ENCODE peak calls at places on chromosomes 4 and X, in ten cellular contexts. One of them, this sample, is unnamed.

GRCh38 chrX:39759526-39760224 is 338.1 kb downstream of the BCOR start:
- DNase-seq in tibial nerve: peak
- DNase-seq in tibial artery: peak
- DNase-seq in suprapubic skin: no peak
- DNase-seq in SJSA1: peak
- DNase-seq in brain microvascular endothelial cell: peak
- DNase-seq in WERI-Rb-1: no peak
- DNase-seq in adrenal gland: no peak
- DNase-seq in cardiac muscle cell: peak
- DNase-seq in Panc1: no peak
- DNase-seq in this sample: no peak

GRCh38 chr4:106929248-106929647 is 106.9 kb downstream of the DKK2 start:
- DNase-seq in SJSA1: no peak
- DNase-seq in tibial nerve: no peak
- DNase-seq in tibial artery: no peak
- DNase-seq in adrenal gland: no peak
- DNase-seq in Panc1: no peak
- DNase-seq in brain microvascular endothelial cell: no peak
- DNase-seq in WERI-Rb-1: no peak
- DNase-seq in cardiac muscle cell: no peak
- DNase-seq in suprapubic skin: no peak
- DNase-seq in this sample: no peak

GRCh38 chrX:139936259-139936658 is 3.4 kb upstream of the ATP11C start:
- DNase-seq in tibial artery: no peak
- DNase-seq in adrenal gland: no peak
- DNase-seq in WERI-Rb-1: no peak
- DNase-seq in brain microvascular endothelial cell: no peak
- DNase-seq in tibial nerve: no peak
- DNase-seq in suprapubic skin: no peak
- DNase-seq in SJSA1: no peak
- DNase-seq in Panc1: no peak
- DNase-seq in cardiac muscle cell: no peak
- DNase-seq in this sample: no peak

GRCh38 chr4:33302298-33302697 is 2582.1 kb downstream of the PCDH7 start:
- DNase-seq in Panc1: no peak
- DNase-seq in cardiac muscle cell: no peak
- DNase-seq in SJSA1: no peak
- DNase-seq in tibial artery: no peak
- DNase-seq in adrenal gland: no peak
- DNase-seq in tibial nerve: no peak
- DNase-seq in brain microvascular endothelial cell: no peak
- DNase-seq in suprapubic skin: no peak
- DNase-seq in WERI-Rb-1: no peak
- DNase-seq in this sample: no peak

GRCh38 chr4:15690020-15690809 is 8.6 kb downstream of the FAM200B start:
- DNase-seq in Panc1: no peak
- DNase-seq in adrenal gland: no peak
- DNase-seq in WERI-Rb-1: no peak
- DNase-seq in tibial nerve: no peak
- DNase-seq in SJSA1: peak
- DNase-seq in suprapubic skin: no peak
- DNase-seq in tibial artery: no peak
- DNase-seq in brain microvascular endothelial cell: peak
- DNase-seq in cardiac muscle cell: no peak
- DNase-seq in this sample: no peak

GRCh38 chr4:61583696-61584095 is 383.6 kb downstream of the ADGRL3 start:
- DNase-seq in tibial nerve: no peak
- DNase-seq in SJSA1: no peak
- DNase-seq in WERI-Rb-1: no peak
- DNase-seq in adrenal gland: no peak
- DNase-seq in Panc1: no peak
- DNase-seq in brain microvascular endothelial cell: no peak
- DNase-seq in cardiac muscle cell: no peak
- DNase-seq in suprapubic skin: no peak
- DNase-seq in tibial artery: no peak
- DNase-seq in this sample: no peak

GRCh38 chr4:177228599-177228998 is 81.1 kb upstream of the NEIL3 start:
- DNase-seq in cardiac muscle cell: no peak
- DNase-seq in SJSA1: no peak
- DNase-seq in tibial artery: no peak
- DNase-seq in suprapubic skin: no peak
- DNase-seq in tibial nerve: no peak
- DNase-seq in brain microvascular endothelial cell: no peak
- DNase-seq in adrenal gland: no peak
- DNase-seq in WERI-Rb-1: no peak
- DNase-seq in Panc1: no peak
- DNase-seq in this sample: no peak

GRCh38 chr4:7420661-7421040 is 14.1 kb downstream of the PSAPL1 start:
- DNase-seq in tibial nerve: no peak
- DNase-seq in brain microvascular endothelial cell: no peak
- DNase-seq in suprapubic skin: peak
- DNase-seq in SJSA1: peak
- DNase-seq in WERI-Rb-1: no peak
- DNase-seq in cardiac muscle cell: no peak
- DNase-seq in tibial artery: no peak
- DNase-seq in Panc1: no peak
- DNase-seq in adrenal gland: peak
- DNase-seq in this sample: peak

GRCh38 chr4:159046683-159047082 is 56.2 kb upstream of the RAPGEF2 start:
- DNase-seq in adrenal gland: no peak
- DNase-seq in suprapubic skin: no peak
- DNase-seq in tibial nerve: no peak
- DNase-seq in Panc1: no peak
- DNase-seq in tibial artery: no peak
- DNase-seq in SJSA1: no peak
- DNase-seq in WERI-Rb-1: no peak
- DNase-seq in brain microvascular endothelial cell: no peak
- DNase-seq in cardiac muscle cell: no peak
- DNase-seq in this sample: no peak

GRCh38 chr4:159048166-159048886 is 54.6 kb upstream of the RAPGEF2 start:
- DNase-seq in tibial nerve: peak
- DNase-seq in brain microvascular endothelial cell: peak
- DNase-seq in cardiac muscle cell: peak
- DNase-seq in WERI-Rb-1: peak
- DNase-seq in suprapubic skin: peak
- DNase-seq in adrenal gland: peak
- DNase-seq in SJSA1: peak
- DNase-seq in Panc1: peak
- DNase-seq in tibial artery: peak
- DNase-seq in this sample: peak

GRCh38 chr4:159045321-159045720 is 57.6 kb upstream of the RAPGEF2 start:
- DNase-seq in tibial artery: no peak
- DNase-seq in WERI-Rb-1: no peak
- DNase-seq in suprapubic skin: no peak
- DNase-seq in Panc1: no peak
- DNase-seq in tibial nerve: no peak
- DNase-seq in cardiac muscle cell: no peak
- DNase-seq in SJSA1: no peak
- DNase-seq in adrenal gland: no peak
- DNase-seq in brain microvascular endothelial cell: no peak
- DNase-seq in this sample: no peak

GRCh38 chr4:159049780-159050375 is 53.0 kb upstream of the RAPGEF2 start:
- DNase-seq in cardiac muscle cell: no peak
- DNase-seq in WERI-Rb-1: no peak
- DNase-seq in adrenal gland: no peak
- DNase-seq in tibial artery: no peak
- DNase-seq in suprapubic skin: no peak
- DNase-seq in Panc1: no peak
- DNase-seq in SJSA1: no peak
- DNase-seq in tibial nerve: no peak
- DNase-seq in brain microvascular endothelial cell: no peak
- DNase-seq in this sample: no peak

DNA sequence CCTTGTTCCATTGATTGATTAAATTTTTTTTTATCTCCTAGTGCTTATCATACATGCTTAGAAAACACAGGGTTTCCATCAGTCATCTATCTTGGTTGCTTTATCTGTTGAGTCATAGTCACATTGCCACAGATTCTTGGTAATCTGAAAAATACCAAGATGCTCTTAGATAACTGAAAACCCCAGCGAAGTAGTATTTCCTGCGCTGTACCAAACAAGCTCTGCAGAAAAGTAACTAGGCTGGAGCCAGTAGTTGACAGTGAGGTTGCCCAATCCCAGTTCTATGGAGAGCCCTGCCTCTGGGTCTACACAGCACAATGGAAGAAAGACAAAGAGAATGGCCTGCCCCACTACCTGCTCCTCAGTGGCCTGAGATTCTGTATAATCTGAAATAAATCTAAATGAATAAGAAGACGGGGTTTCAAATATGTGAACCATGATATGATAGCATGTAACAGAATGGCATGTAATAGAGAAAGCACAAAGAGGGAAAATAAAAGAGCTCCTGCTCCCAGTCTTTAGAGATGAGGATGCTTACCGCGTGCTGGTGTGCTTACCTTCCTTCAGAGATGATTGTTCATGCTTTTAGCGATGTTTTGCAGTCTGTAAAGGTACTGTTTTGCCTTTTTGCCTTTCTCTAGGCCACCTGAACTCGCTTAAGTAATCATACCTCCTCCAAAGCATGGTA is 55.3 kb upstream of the RAPGEF2 start:
- DNase-seq in tibial nerve: no peak
- DNase-seq in Panc1: no peak
- DNase-seq in SJSA1: no peak
- DNase-seq in WERI-Rb-1: no peak
- DNase-seq in tibial artery: no peak
- DNase-seq in suprapubic skin: no peak
- DNase-seq in adrenal gland: peak
- DNase-seq in cardiac muscle cell: no peak
- DNase-seq in brain microvascular endothelial cell: peak
- DNase-seq in this sample: no peak
- H3K27ac ChIP-seq in tibial nerve: peak
- H3K27ac ChIP-seq in Panc1: no peak
- H3K27ac ChIP-seq in SJSA1: no peak
- H3K27ac ChIP-seq in WERI-Rb-1: no peak
- H3K27ac ChIP-seq in tibial artery: no peak
- H3K27ac ChIP-seq in suprapubic skin: no peak
- H3K27ac ChIP-seq in adrenal gland: no peak
- H3K27ac ChIP-seq in cardiac muscle cell: no peak
- H3K27ac ChIP-seq in brain microvascular endothelial cell: peak
- H3K27ac ChIP-seq in this sample: peak

DNA sequence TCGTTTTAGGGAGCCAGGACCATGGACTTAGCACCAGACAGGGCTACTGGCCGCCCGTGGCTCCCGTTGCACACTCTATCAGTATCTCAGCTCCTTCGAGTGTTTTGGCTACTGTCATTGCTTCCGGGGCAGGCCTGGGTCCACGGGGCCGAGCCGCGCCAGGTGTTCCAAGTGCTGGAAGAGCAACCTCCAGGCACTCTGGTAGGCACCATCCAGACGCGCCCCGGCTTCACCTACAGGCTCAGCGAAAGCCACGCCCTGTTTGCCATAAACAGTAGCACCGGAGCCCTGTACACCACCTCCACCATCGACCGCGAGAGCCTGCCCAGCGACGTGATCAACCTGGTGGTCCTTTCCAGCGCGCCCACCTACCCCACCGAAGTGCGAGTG is 1.6 kb downstream of the FAT4 start:
- DNase-seq in adrenal gland: no peak
- DNase-seq in tibial artery: peak
- DNase-seq in cardiac muscle cell: peak
- DNase-seq in SJSA1: peak
- DNase-seq in WERI-Rb-1: peak
- DNase-seq in brain microvascular endothelial cell: no peak
- DNase-seq in Panc1: no peak
- DNase-seq in tibial nerve: peak
- DNase-seq in suprapubic skin: no peak
- DNase-seq in this sample: peak
- H3K27ac ChIP-seq in adrenal gland: no peak
- H3K27ac ChIP-seq in tibial artery: peak
- H3K27ac ChIP-seq in cardiac muscle cell: no peak
- H3K27ac ChIP-seq in SJSA1: peak
- H3K27ac ChIP-seq in WERI-Rb-1: no peak
- H3K27ac ChIP-seq in brain microvascular endothelial cell: no peak
- H3K27ac ChIP-seq in Panc1: peak
- H3K27ac ChIP-seq in tibial nerve: peak
- H3K27ac ChIP-seq in suprapubic skin: peak
- H3K27ac ChIP-seq in this sample: peak

GRCh38 chr4:168707205-168707604 is 210.4 kb downstream of the PALLD start:
- DNase-seq in SJSA1: no peak
- DNase-seq in tibial nerve: no peak
- DNase-seq in cardiac muscle cell: no peak
- DNase-seq in suprapubic skin: no peak
- DNase-seq in WERI-Rb-1: no peak
- DNase-seq in adrenal gland: no peak
- DNase-seq in Panc1: no peak
- DNase-seq in tibial artery: no peak
- DNase-seq in brain microvascular endothelial cell: no peak
- DNase-seq in this sample: no peak

GRCh38 chr4:168710353-168710946 is 213.6 kb downstream of the PALLD start:
- DNase-seq in SJSA1: no peak
- DNase-seq in adrenal gland: peak
- DNase-seq in suprapubic skin: no peak
- DNase-seq in tibial artery: no peak
- DNase-seq in brain microvascular endothelial cell: peak
- DNase-seq in WERI-Rb-1: peak
- DNase-seq in Panc1: peak
- DNase-seq in cardiac muscle cell: peak
- DNase-seq in tibial nerve: peak
- DNase-seq in this sample: no peak

GRCh38 chr4:168705121-168705520 is 208.3 kb downstream of the PALLD start:
- DNase-seq in adrenal gland: no peak
- DNase-seq in suprapubic skin: no peak
- DNase-seq in WERI-Rb-1: no peak
- DNase-seq in tibial artery: no peak
- DNase-seq in SJSA1: no peak
- DNase-seq in brain microvascular endothelial cell: no peak
- DNase-seq in cardiac muscle cell: no peak
- DNase-seq in tibial nerve: no peak
- DNase-seq in Panc1: no peak
- DNase-seq in this sample: no peak

GRCh38 chr4:168711197-168712120 is 214.6 kb downstream of the PALLD start:
- DNase-seq in SJSA1: no peak
- DNase-seq in WERI-Rb-1: peak
- DNase-seq in brain microvascular endothelial cell: peak
- DNase-seq in suprapubic skin: no peak
- DNase-seq in Panc1: no peak
- DNase-seq in adrenal gland: peak
- DNase-seq in cardiac muscle cell: no peak
- DNase-seq in tibial artery: peak
- DNase-seq in tibial nerve: no peak
- DNase-seq in this sample: no peak

DNA sequence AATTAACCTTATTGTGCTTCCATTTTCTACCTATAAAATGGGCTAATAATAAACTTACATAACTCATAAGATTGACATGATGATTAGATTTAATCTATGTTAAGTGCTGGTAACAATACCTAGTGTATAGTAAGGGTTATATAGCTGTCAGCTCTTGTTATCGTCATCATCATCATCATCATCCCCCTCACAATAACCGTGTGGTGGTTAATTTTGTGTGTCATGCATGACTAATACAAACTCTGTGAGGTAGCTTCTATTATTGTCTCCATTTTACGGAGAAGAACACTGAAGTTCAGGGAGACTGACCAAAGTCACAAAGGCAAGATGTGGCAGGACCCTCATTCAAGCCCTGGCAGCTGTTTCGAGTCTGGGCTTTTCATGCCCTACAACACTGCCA is 211.3 kb downstream of the PALLD start:
- DNase-seq in cardiac muscle cell: no peak
- DNase-seq in tibial nerve: no peak
- DNase-seq in brain microvascular endothelial cell: no peak
- DNase-seq in SJSA1: no peak
- DNase-seq in adrenal gland: no peak
- DNase-seq in suprapubic skin: no peak
- DNase-seq in Panc1: no peak
- DNase-seq in tibial artery: no peak
- DNase-seq in WERI-Rb-1: no peak
- DNase-seq in this sample: no peak
- H3K27ac ChIP-seq in cardiac muscle cell: no peak
- H3K27ac ChIP-seq in tibial nerve: no peak
- H3K27ac ChIP-seq in brain microvascular endothelial cell: no peak
- H3K27ac ChIP-seq in SJSA1: no peak
- H3K27ac ChIP-seq in adrenal gland: no peak
- H3K27ac ChIP-seq in suprapubic skin: no peak
- H3K27ac ChIP-seq in Panc1: no peak
- H3K27ac ChIP-seq in tibial artery: no peak
- H3K27ac ChIP-seq in WERI-Rb-1: no peak
- H3K27ac ChIP-seq in this sample: no peak

GRCh38 chr4:55947254-55947882 is 1.4 kb upstream of the CEP135 start:
- DNase-seq in tibial nerve: no peak
- DNase-seq in brain microvascular endothelial cell: peak
- DNase-seq in SJSA1: no peak
- DNase-seq in cardiac muscle cell: no peak
- DNase-seq in Panc1: peak
- DNase-seq in WERI-Rb-1: no peak
- DNase-seq in adrenal gland: peak
- DNase-seq in tibial artery: no peak
- DNase-seq in suprapubic skin: no peak
- DNase-seq in this sample: no peak
- H3K27ac ChIP-seq in tibial nerve: peak
- H3K27ac ChIP-seq in brain microvascular endothelial cell: peak
- H3K27ac ChIP-seq in SJSA1: peak
- H3K27ac ChIP-seq in cardiac muscle cell: no peak
- H3K27ac ChIP-seq in Panc1: peak
- H3K27ac ChIP-seq in WERI-Rb-1: no peak
- H3K27ac ChIP-seq in adrenal gland: no peak
- H3K27ac ChIP-seq in tibial artery: peak
- H3K27ac ChIP-seq in suprapubic skin: peak
- H3K27ac ChIP-seq in this sample: peak

This sample was measured in lung.